ENCODE peak calls at places on chromosome 2, in six cellular contexts. G, K, X, P, F and D are unnamed samples.

GRCh38 chr2:48169066-48169724 is 262.9 kb upstream of the FBXO11 start:
- DNase-seq in F (no peak), P (no peak), K (no peak), G (no peak), X (no peak), D (no peak)

GRCh38 chr2:205708231-205708631 is 25.9 kb downstream of the NRP2 start:
- DNase-seq in P (no peak), F (no peak), X (no peak), K (no peak), G (no peak), D (no peak)

GRCh38 chr2:9377461-9378097 is 45.7 kb downstream of the ITGB1BP1 start:
- DNase-seq in G (no peak), F (no peak), K (no peak), P (no peak), X (no peak), D (no peak)

GRCh38 chr2:240573071-240573515 is 4.8 kb downstream of the RNPEPL1 start:
- DNase-seq in P (no peak), G (no peak), K (no peak), F (no peak), X (no peak), D (peak)

GRCh38 chr2:10303634-10304378 is 1.1 kb downstream of the HPCAL1 start:
- DNase-seq in P (peak), G (peak), F (no peak), X (no peak), K (peak), D (peak)

GRCh38 chr2:241033346-241033987 is 35.0 kb downstream of the SNED1 start:
- DNase-seq in K (no peak), F (no peak), G (no peak), P (no peak), X (no peak), D (no peak)

GRCh38 chr2:58428553-58429284 is 187.6 kb upstream of the FANCL start:
- DNase-seq in F (no peak), K (no peak), P (no peak), G (no peak), X (peak), D (peak)

GRCh38 chr2:8679567-8679826 is 2.4 kb upstream of the ID2 start:
- DNase-seq in F (no peak), K (no peak), X (no peak), G (no peak), P (no peak), D (no peak)

GRCh38 chr2:208542465-208543041 is 136.0 kb downstream of the PTH2R start:
- DNase-seq in F (no peak), P (no peak), X (no peak), G (no peak), K (no peak), D (no peak)

GRCh38 chr2:220963930-220964329 is 608.2 kb downstream of the EPHA4 start:
- DNase-seq in X (no peak), P (no peak), G (no peak), F (no peak), K (no peak), D (no peak)

GRCh38 chr2:24891201-24891600 is 28.8 kb downstream of the ADCY3 start:
- DNase-seq in G (no peak), P (no peak), F (no peak), X (no peak), K (no peak), D (no peak)

GRCh38 chr2:72326759-72327158 is 179.1 kb upstream of the CYP26B1 start:
- DNase-seq in X (no peak), F (no peak), K (no peak), G (no peak), P (no peak), D (no peak)

GRCh38 chr2:237414056-237414661 is at the start of gene COL6A3:
- DNase-seq in K (no peak), X (no peak), G (no peak), P (no peak), F (peak), D (peak)

GRCh38 chr2:101624706-101625332 is 72.7 kb upstream of the MAP4K4 start:
- DNase-seq in K (no peak), F (no peak), X (no peak), P (no peak), G (no peak), D (no peak)

GRCh38 chr2:239311132-239312040 is 89.4 kb downstream of the HDAC4 start:
- DNase-seq in F (no peak), G (no peak), P (no peak), K (no peak), X (no peak), D (peak)

GRCh38 chr2:177397501-177398289 is 5.1 kb downstream of the AGPS start:
- DNase-seq in G (no peak), P (peak), F (no peak), K (no peak), X (no peak), D (peak)

GRCh38 chr2:232951891-232952290 is 61.2 kb downstream of the NGEF start:
- DNase-seq in X (no peak), P (peak), F (no peak), K (no peak), G (no peak), D (no peak)

GRCh38 chr2:217105733-217106649 is 246.1 kb upstream of the TNP1 start:
- DNase-seq in G (no peak), X (no peak), P (peak), K (no peak), F (peak), D (no peak)

GRCh38 chr2:71125506-71126294 is 4.3 kb downstream of the MCEE start:
- DNase-seq in X (no peak), K (no peak), G (no peak), F (no peak), P (no peak), D (no peak)

GRCh38 chr2:10362096-10362897 is 59.6 kb downstream of the HPCAL1 start:
- DNase-seq in F (no peak), P (no peak), X (no peak), K (no peak), G (no peak), D (no peak)

GRCh38 chr2:96869281-96869823 is 528 bp downstream of the SEMA4C start:
- DNase-seq in X (peak), K (no peak), F (peak), G (no peak), P (peak), D (peak)

GRCh38 chr2:45000921-45001628 is 8.2 kb downstream of the SIX2 start:
- DNase-seq in K (no peak), G (no peak), F (no peak), X (no peak), P (no peak), D (no peak)

GRCh38 chr2:55232863-55233657 is 572 bp downstream of the RPS27A start:
- DNase-seq in F (no peak), P (peak), K (peak), X (peak), G (peak), D (peak)

GRCh38 chr2:49490710-49491109 is 336.4 kb upstream of the FSHR start:
- DNase-seq in K (no peak), G (no peak), X (peak), F (no peak), P (no peak), D (peak)

GRCh38 chr2:173658946-173659371 is 304.3 kb downstream of the CDCA7 start:
- DNase-seq in G (no peak), F (no peak), P (no peak), X (no peak), K (no peak), D (no peak)

GRCh38 chr2:33278245-33278943 is 198.1 kb upstream of the RASGRP3 start:
- DNase-seq in P (no peak), K (no peak), X (no peak), F (no peak), G (no peak), D (no peak)

GRCh38 chr2:141055526-141055925 is 1075.3 kb downstream of the LRP1B start:
- DNase-seq in G (no peak), X (no peak), P (no peak), F (no peak), K (no peak), D (no peak)

GRCh38 chr2:172906401-172906811 is 169.2 kb upstream of the MAP3K20 start:
- DNase-seq in F (no peak), P (no peak), K (no peak), X (no peak), G (no peak), D (no peak)